ENCODE peak calls at places on chromosome 18, in seven cellular contexts. G, U, S, H, B, T and O are unnamed samples. For H3K9me3, the result is how much of the 10 kb centered on the place peaks cover.

GRCh38 chr18:63098014-63098981 is 221.3 kb downstream of the BCL2 start:
- DNase-seq in G (peak), U (no peak), S (no peak), H (no peak), B (no peak), T (no peak), O (peak)

GRCh38 chr18:58496937-58497336 is 132.0 kb downstream of the ALPK2 start:
- DNase-seq in G (no peak), U (peak), S (no peak), H (no peak), B (no peak), T (no peak), O (no peak)

GRCh38 chr18:8516391-8517250 is 92.6 kb upstream of the RAB12 start:
- DNase-seq in G (no peak), U (no peak), S (no peak), H (no peak), B (no peak), T (no peak), O (no peak)

GRCh38 chr18:28960146-28960545 is 783.2 kb upstream of the CDH2 start:
- DNase-seq in G (no peak), U (no peak), S (no peak), H (no peak), B (no peak), T (peak), O (no peak)

GRCh38 chr18:26813043-26813442 is 52.5 kb downstream of the AQP4 start:
- DNase-seq in G (no peak), U (peak), S (no peak), H (no peak), B (no peak), T (no peak), O (no peak)

GRCh38 chr18:61528961-61529360 is 195.7 kb downstream of the CDH20 start:
- DNase-seq in G (no peak), U (no peak), S (no peak), H (no peak), B (no peak), T (no peak), O (no peak)

GRCh38 chr18:11674119-11674518 is 14.9 kb upstream of the GNAL start:
- DNase-seq in G (no peak), U (no peak), S (no peak), H (no peak), B (no peak), T (no peak), O (no peak)

GRCh38 chr18:44715245-44715644 is 34.6 kb downstream of the SETBP1 start:
- DNase-seq in G (no peak), U (no peak), S (no peak), H (peak), B (no peak), T (no peak), O (no peak)

GRCh38 chr18:55405655-55406373 is 182.2 kb downstream of the TCF4 start:
- DNase-seq in G (no peak), U (no peak), S (no peak), H (no peak), B (peak), T (peak), O (no peak)

GRCh38 chr18:68448736-68449135 is 266.2 kb downstream of the TMX3 start:
- DNase-seq in G (no peak), U (no peak), S (no peak), H (no peak), B (no peak), T (no peak), O (no peak)

GRCh38 chr18:6947328-6948030 is 170.1 kb downstream of the LAMA1 start:
- DNase-seq in G (no peak), U (no peak), S (no peak), H (no peak), B (no peak), T (no peak), O (no peak)
- TF ChIP-seq POLR2A in G (peak), U (no peak), S (no peak), H (no peak), B (no peak), T (no peak), O (no peak)

GRCh38 chr18:3848316-3848715 is 398.3 kb downstream of the TGIF1 start:
- DNase-seq in G (no peak), U (no peak), S (no peak), H (no peak), B (no peak), T (no peak), O (no peak)
- H3K4me3 ChIP-seq in G (no peak), U (no peak), S (no peak), H (no peak), B (no peak), T (no peak), O (no peak)

GRCh38 chr18:79890638-79891037 is 60.8 kb downstream of the SLC66A2 start:
- DNase-seq in G (no peak), U (no peak), S (no peak), H (no peak), B (no peak), T (no peak), O (no peak)
- H3K9me3 ChIP-seq in G (under half), U (under half), S (half or more), H (under half), B (under half), T (under half), O (under half)

GRCh38 chr18:36283448-36283847 is 14.1 kb upstream of the FHOD3 start:
- DNase-seq in G (no peak), U (no peak), S (no peak), H (no peak), B (no peak), T (no peak), O (peak)

GRCh38 chr18:36279001-36279400 is 18.5 kb upstream of the FHOD3 start:
- DNase-seq in G (no peak), U (no peak), S (no peak), H (no peak), B (no peak), T (no peak), O (no peak)

GRCh38 chr18:36284268-36284667 is 13.2 kb upstream of the FHOD3 start:
- DNase-seq in G (no peak), U (no peak), S (no peak), H (no peak), B (no peak), T (no peak), O (peak)

GRCh38 chr18:36284671-36285295 is 12.7 kb upstream of the FHOD3 start:
- DNase-seq in G (peak), U (peak), S (no peak), H (no peak), B (no peak), T (peak), O (no peak)

GRCh38 chr18:36281941-36282340 is 15.6 kb upstream of the FHOD3 start:
- DNase-seq in G (no peak), U (no peak), S (no peak), H (no peak), B (no peak), T (no peak), O (no peak)
- TF ChIP-seq POLR2A in G (no peak), U (no peak), S (no peak), H (no peak), B (no peak), T (no peak), O (no peak)

DNA sequence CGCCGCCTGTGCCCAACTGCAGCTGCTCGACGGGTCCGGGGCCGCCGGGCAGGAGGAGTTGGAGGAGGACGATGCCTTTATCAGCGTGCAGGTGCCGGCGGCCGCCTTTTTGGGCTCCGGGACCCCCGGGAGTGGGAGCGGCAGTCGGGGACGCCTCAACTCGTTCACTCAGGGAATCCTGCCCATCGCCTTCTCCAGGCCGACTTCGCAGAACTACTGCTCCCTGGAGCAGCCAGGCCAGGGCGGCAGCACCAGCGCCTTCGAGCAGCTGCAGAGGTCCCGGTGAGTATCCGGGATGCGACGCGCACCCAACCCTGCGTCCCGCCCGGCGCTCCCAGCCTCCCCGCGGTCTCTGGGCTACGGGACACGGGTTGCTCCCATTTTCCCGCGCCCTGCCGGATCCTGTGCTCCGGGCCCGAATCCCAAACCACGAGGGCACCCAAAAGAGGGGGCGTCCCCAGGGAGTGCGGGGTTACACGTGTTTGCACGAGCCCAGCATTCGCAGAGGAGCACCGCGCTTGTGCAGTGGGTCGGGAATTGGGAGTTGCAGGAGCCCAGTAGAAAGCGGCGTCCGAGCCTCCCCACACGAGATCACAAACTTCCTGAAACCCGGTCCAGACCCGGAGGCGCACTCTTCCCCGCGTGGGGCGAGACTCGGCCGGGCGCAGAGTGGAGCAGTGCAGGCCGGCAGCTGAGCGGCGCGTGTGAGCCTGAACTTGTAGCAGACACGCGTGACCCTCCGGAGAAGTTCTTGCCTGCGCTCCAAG is 1.2 kb downstream of the CABLES1 start:
- DNase-seq in G (no peak), U (no peak), S (peak), H (peak), B (peak), T (no peak), O (no peak)
- H3K4me3 ChIP-seq in G (peak), U (peak), S (peak), H (peak), B (peak), T (peak), O (peak)